ENCODE peak calls at places on chromosomes 2 and 18, in six cellular contexts. One of them, this sample, is unnamed.

GRCh38 chr2:201781583-201782051 is 884 bp upstream of the ALS2 start:
- DNase-seq in PC-9: no peak
- DNase-seq in upper lobe of right lung: no peak
- DNase-seq in HCT116: no peak
- DNase-seq in uterus: no peak
- DNase-seq in adrenal gland: peak; percentile 19
- DNase-seq in this sample: no peak

GRCh38 chr2:15302154-15302553 is 259.0 kb downstream of the NBAS start:
- DNase-seq in HCT116: no peak
- DNase-seq in PC-9: no peak
- DNase-seq in upper lobe of right lung: no peak
- DNase-seq in uterus: no peak
- DNase-seq in adrenal gland: no peak
- DNase-seq in this sample: no peak

GRCh38 chr2:135152361-135152760 is 100.3 kb downstream of the RAB3GAP1 start:
- DNase-seq in PC-9: no peak
- DNase-seq in adrenal gland: no peak
- DNase-seq in upper lobe of right lung: no peak
- DNase-seq in HCT116: no peak
- DNase-seq in uterus: no peak
- DNase-seq in this sample: no peak

GRCh38 chr2:104976603-104977120 is 61.2 kb upstream of the MRPS9 start:
- DNase-seq in PC-9: no peak
- DNase-seq in uterus: no peak
- DNase-seq in upper lobe of right lung: no peak
- DNase-seq in adrenal gland: no peak
- DNase-seq in HCT116: peak; percentile 40
- DNase-seq in this sample: peak; percentile 33

GRCh38 chr2:145543856-145544255 is 1023.9 kb upstream of the ZEB2 start:
- DNase-seq in HCT116: no peak
- DNase-seq in upper lobe of right lung: no peak
- DNase-seq in adrenal gland: no peak
- DNase-seq in PC-9: no peak
- DNase-seq in uterus: no peak
- DNase-seq in this sample: no peak

GRCh38 chr18:28041366-28041765 is 135.6 kb downstream of the CDH2 start:
- DNase-seq in adrenal gland: peak; percentile 35
- DNase-seq in PC-9: no peak
- DNase-seq in HCT116: no peak
- DNase-seq in upper lobe of right lung: no peak
- DNase-seq in uterus: no peak
- DNase-seq in this sample: no peak

GRCh38 chr2:215767625-215768024 is 245.7 kb downstream of the MREG start:
- DNase-seq in uterus: no peak
- DNase-seq in upper lobe of right lung: no peak
- DNase-seq in PC-9: no peak
- DNase-seq in HCT116: no peak
- DNase-seq in adrenal gland: no peak
- DNase-seq in this sample: no peak

GRCh38 chr2:31434911-31435310 is 20.4 kb upstream of the XDH start:
- DNase-seq in uterus: no peak
- DNase-seq in HCT116: no peak
- DNase-seq in upper lobe of right lung: no peak
- DNase-seq in PC-9: no peak
- DNase-seq in adrenal gland: no peak
- DNase-seq in this sample: no peak

GRCh38 chr2:220373878-220374277 is 746.4 kb downstream of the SLC4A3 start:
- DNase-seq in adrenal gland: no peak
- DNase-seq in uterus: no peak
- DNase-seq in upper lobe of right lung: no peak
- DNase-seq in HCT116: no peak
- DNase-seq in PC-9: no peak
- DNase-seq in this sample: no peak

GRCh38 chr2:148813603-148814065 is 61.4 kb upstream of the KIF5C start:
- DNase-seq in PC-9: no peak
- DNase-seq in upper lobe of right lung: no peak
- DNase-seq in HCT116: no peak
- DNase-seq in uterus: no peak
- DNase-seq in adrenal gland: peak; percentile 18
- DNase-seq in this sample: peak; percentile 89

GRCh38 chr2:58180635-58181034 is 60.5 kb downstream of the FANCL start:
- DNase-seq in HCT116: no peak
- DNase-seq in PC-9: no peak
- DNase-seq in uterus: no peak
- DNase-seq in adrenal gland: no peak
- DNase-seq in upper lobe of right lung: no peak
- DNase-seq in this sample: no peak

GRCh38 chr2:220785181-220785580 is 786.9 kb downstream of the EPHA4 start:
- DNase-seq in HCT116: no peak
- DNase-seq in uterus: no peak
- DNase-seq in adrenal gland: no peak
- DNase-seq in PC-9: no peak
- DNase-seq in upper lobe of right lung: no peak
- DNase-seq in this sample: no peak

GRCh38 chr18:5998166-5998881 is 103.0 kb upstream of the TMEM200C start:
- DNase-seq in upper lobe of right lung: no peak
- DNase-seq in adrenal gland: no peak
- DNase-seq in HCT116: no peak
- DNase-seq in PC-9: no peak
- DNase-seq in uterus: no peak
- DNase-seq in this sample: no peak

GRCh38 chr2:68971591-68972231 is 2.7 kb upstream of the GKN1 start:
- DNase-seq in uterus: no peak
- DNase-seq in PC-9: peak; percentile 89
- DNase-seq in adrenal gland: no peak
- DNase-seq in HCT116: no peak
- DNase-seq in upper lobe of right lung: no peak
- DNase-seq in this sample: no peak

GRCh38 chr2:144071461-144071860 is 448.5 kb downstream of the ZEB2 start:
- DNase-seq in adrenal gland: no peak
- DNase-seq in upper lobe of right lung: no peak
- DNase-seq in PC-9: no peak
- DNase-seq in HCT116: no peak
- DNase-seq in uterus: no peak
- DNase-seq in this sample: no peak

GRCh38 chr2:137435176-137435575 is 529.1 kb upstream of the HNMT start:
- DNase-seq in adrenal gland: no peak
- DNase-seq in upper lobe of right lung: no peak
- DNase-seq in HCT116: no peak
- DNase-seq in PC-9: no peak
- DNase-seq in uterus: no peak
- DNase-seq in this sample: no peak

GRCh38 chr2:172693037-172693436 is 42.6 kb upstream of the RAPGEF4 start:
- DNase-seq in PC-9: peak; percentile 99
- DNase-seq in HCT116: peak; percentile 91
- DNase-seq in adrenal gland: peak; percentile 75
- DNase-seq in upper lobe of right lung: no peak
- DNase-seq in uterus: peak; percentile 79
- DNase-seq in this sample: no peak

GRCh38 chr2:30923575-30923974 is 116.3 kb upstream of the CAPN13 start:
- DNase-seq in HCT116: no peak
- DNase-seq in uterus: no peak
- DNase-seq in upper lobe of right lung: no peak
- DNase-seq in adrenal gland: no peak
- DNase-seq in PC-9: no peak
- DNase-seq in this sample: no peak

GRCh38 chr2:42101641-42102605 is 54.1 kb downstream of the PKDCC start:
- DNase-seq in HCT116: no peak
- DNase-seq in PC-9: peak; percentile 54
- DNase-seq in uterus: peak; percentile 67
- DNase-seq in upper lobe of right lung: peak; percentile 93
- DNase-seq in adrenal gland: peak; percentile 66
- DNase-seq in this sample: no peak

GRCh38 chr18:43271593-43272432 is 5.5 kb downstream of the SYT4 start:
- DNase-seq in upper lobe of right lung: no peak
- DNase-seq in uterus: no peak
- DNase-seq in HCT116: peak; percentile 19
- DNase-seq in adrenal gland: peak; percentile 33
- DNase-seq in PC-9: no peak
- DNase-seq in this sample: peak; percentile 50

GRCh38 chr2:110933420-110933819 is 187.3 kb upstream of the BCL2L11 start:
- DNase-seq in upper lobe of right lung: no peak
- DNase-seq in adrenal gland: no peak
- DNase-seq in HCT116: no peak
- DNase-seq in uterus: no peak
- DNase-seq in PC-9: no peak
- DNase-seq in this sample: no peak

GRCh38 chr2:143830476-143830875 is 689.4 kb downstream of the ZEB2 start:
- DNase-seq in upper lobe of right lung: no peak
- DNase-seq in adrenal gland: no peak
- DNase-seq in HCT116: no peak
- DNase-seq in uterus: no peak
- DNase-seq in PC-9: no peak
- DNase-seq in this sample: no peak

GRCh38 chr2:121175326-121175725 is 109.7 kb downstream of the TFCP2L1 start:
- DNase-seq in HCT116: no peak
- DNase-seq in uterus: no peak
- DNase-seq in adrenal gland: no peak
- DNase-seq in upper lobe of right lung: no peak
- DNase-seq in PC-9: no peak
- DNase-seq in this sample: no peak

DNA sequence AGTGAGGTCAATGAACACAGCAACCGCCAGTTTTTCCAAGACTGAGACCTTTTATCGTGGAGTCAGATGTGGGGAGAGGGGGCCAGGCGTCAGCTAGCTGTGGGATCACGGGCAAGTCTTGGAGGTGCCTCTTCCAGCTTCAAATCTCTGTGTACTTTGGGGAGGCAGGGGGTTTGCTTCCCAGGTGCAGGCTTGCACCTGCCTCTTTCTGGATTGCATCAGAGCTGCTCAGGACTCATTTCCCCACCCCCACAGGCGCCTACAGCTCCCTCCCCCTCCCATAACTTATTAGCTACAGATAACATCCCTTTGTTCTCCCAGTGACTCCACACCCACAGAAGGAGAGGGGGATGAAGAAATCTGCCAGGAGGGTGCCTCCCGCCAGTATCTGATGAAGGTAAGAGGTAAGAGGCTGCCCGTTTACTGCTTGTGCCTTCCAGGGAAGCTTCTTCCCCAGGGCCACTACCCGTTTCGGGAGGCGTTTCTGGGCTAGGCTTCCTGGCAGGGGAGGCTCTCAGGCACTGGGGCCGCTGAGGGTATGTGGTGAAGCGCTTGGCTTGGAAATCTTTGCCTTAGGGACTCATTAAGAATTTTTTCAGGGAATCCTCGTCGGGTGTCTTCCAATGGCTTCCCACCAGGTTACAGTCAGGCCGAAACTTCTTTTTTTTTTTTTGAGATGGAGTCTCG is 18.8 kb upstream of the MRPL33 start:
- DNase-seq in upper lobe of right lung: no peak
- DNase-seq in uterus: no peak
- DNase-seq in HCT116: no peak
- DNase-seq in PC-9: peak; percentile 98
- DNase-seq in adrenal gland: peak; percentile 40
- DNase-seq in this sample: no peak
- H3K4me3 ChIP-seq in upper lobe of right lung: no peak overlapping the region
- H3K4me3 ChIP-seq in uterus: no peak overlapping the region
- H3K4me3 ChIP-seq in HCT116: peak overlapping the region; percentile 36
- H3K4me3 ChIP-seq in PC-9: peak overlapping the region; percentile 43
- H3K4me3 ChIP-seq in adrenal gland: no peak overlapping the region
- H3K4me3 ChIP-seq in this sample: peak overlapping the region; percentile 37

GRCh38 chr18:47992266-47992665 is 61.8 kb upstream of the SMAD2 start:
- DNase-seq in HCT116: no peak
- DNase-seq in PC-9: no peak
- DNase-seq in uterus: no peak
- DNase-seq in adrenal gland: no peak
- DNase-seq in upper lobe of right lung: no peak
- DNase-seq in this sample: no peak
- H3K27ac ChIP-seq in HCT116: no peak overlapping the region
- H3K27ac ChIP-seq in PC-9: no peak overlapping the region
- H3K27ac ChIP-seq in uterus: no peak overlapping the region
- H3K27ac ChIP-seq in adrenal gland: no peak overlapping the region
- H3K27ac ChIP-seq in upper lobe of right lung: no peak overlapping the region
- H3K27ac ChIP-seq in this sample: no peak overlapping the region

GRCh38 chr18:50155406-50155805 is 39.5 kb downstream of the MYO5B start:
- DNase-seq in HCT116: no peak
- DNase-seq in uterus: no peak
- DNase-seq in adrenal gland: no peak
- DNase-seq in upper lobe of right lung: no peak
- DNase-seq in PC-9: no peak
- DNase-seq in this sample: no peak
- H3K36me3 ChIP-seq in HCT116: no peaks in the 10 kb centered on the region
- H3K36me3 ChIP-seq in uterus: no peaks in the 10 kb centered on the region
- H3K36me3 ChIP-seq in adrenal gland: no peaks in the 10 kb centered on the region
- H3K36me3 ChIP-seq in upper lobe of right lung: no peaks in the 10 kb centered on the region
- H3K36me3 ChIP-seq in PC-9: no peaks in the 10 kb centered on the region
- H3K36me3 ChIP-seq in this sample: no peaks in the 10 kb centered on the region

GRCh38 chr2:195608768-195609454 is 48.1 kb upstream of the SLC39A10 start:
- DNase-seq in adrenal gland: no peak
- DNase-seq in upper lobe of right lung: no peak
- DNase-seq in uterus: no peak
- DNase-seq in PC-9: no peak
- DNase-seq in HCT116: no peak
- DNase-seq in this sample: no peak

GRCh38 chr2:195610708-195611107 is 46.3 kb upstream of the SLC39A10 start:
- DNase-seq in PC-9: no peak
- DNase-seq in adrenal gland: no peak
- DNase-seq in HCT116: no peak
- DNase-seq in upper lobe of right lung: no peak
- DNase-seq in uterus: no peak
- DNase-seq in this sample: no peak

GRCh38 chr2:195613922-195614321 is 43.1 kb upstream of the SLC39A10 start:
- DNase-seq in uterus: no peak
- DNase-seq in upper lobe of right lung: no peak
- DNase-seq in HCT116: no peak
- DNase-seq in adrenal gland: peak; percentile 33
- DNase-seq in PC-9: peak; percentile 42
- DNase-seq in this sample: no peak

DNA sequence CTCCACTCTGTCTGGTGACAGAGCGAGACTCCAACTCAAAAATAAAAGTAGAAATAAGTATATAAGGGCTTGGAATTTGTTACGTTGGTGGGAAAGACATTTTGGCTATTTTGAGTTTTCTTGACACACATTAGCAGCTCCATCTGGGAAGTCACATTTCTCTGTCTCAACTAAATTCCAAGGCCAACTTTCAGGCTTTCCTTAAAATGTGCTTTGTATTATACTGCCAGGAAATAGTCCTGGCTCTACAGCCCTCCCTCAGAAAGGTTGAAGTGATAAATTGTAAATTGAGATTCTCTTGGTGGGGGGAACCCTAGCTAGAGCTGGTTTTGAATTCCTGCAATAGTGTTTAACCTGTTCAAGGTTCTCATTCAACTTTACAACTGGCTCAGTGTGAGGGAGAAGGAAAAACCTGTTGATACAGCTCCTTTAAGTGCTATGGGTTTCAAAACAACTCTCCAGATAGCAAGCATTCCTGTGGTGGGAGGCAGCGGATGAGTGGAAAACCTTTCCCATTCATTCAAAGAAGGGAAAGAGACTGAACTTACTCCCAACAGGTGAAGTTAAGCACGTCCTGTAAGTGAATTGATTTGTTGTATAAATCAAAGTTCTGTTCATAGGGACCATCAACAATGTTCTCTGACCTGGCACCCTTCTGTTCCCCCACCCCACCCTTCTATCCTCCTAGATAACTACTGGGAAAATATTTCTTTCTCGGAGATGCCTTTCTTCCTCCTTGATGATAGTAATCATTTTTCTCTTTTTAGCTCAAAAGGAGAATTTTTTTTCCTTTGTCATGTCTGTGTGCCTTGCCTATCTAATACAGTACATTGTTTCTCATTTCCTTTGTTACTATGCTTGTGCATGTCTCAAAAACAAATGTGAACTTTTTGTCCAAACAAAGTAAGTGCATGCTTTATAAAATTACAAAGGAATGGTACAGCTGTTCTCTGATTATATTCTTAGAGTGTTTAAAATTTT is 44.2 kb upstream of the SLC39A10 start:
- DNase-seq in PC-9: peak; percentile 80
- DNase-seq in HCT116: no peak
- DNase-seq in upper lobe of right lung: no peak
- DNase-seq in adrenal gland: no peak
- DNase-seq in uterus: no peak
- DNase-seq in this sample: peak; percentile 64
- H3K4me3 ChIP-seq in PC-9: peak overlapping the region; percentile 45
- H3K4me3 ChIP-seq in HCT116: no peak overlapping the region
- H3K4me3 ChIP-seq in upper lobe of right lung: no peak overlapping the region
- H3K4me3 ChIP-seq in adrenal gland: no peak overlapping the region
- H3K4me3 ChIP-seq in uterus: no peak overlapping the region
- H3K4me3 ChIP-seq in this sample: no peak overlapping the region